ENCODE peak calls at places on chromosomes 2 and 18, in eight cellular contexts. X is prostate gland, N is HCT116, L is transverse colon, W is GM12878, I is K562, B is stomach, R is HL-60. G is an unnamed sample.

GRCh38 chr2:212990697-212991096 is 160.7 kb downstream of the IKZF2 start:
- DNase-seq in X (no peak), N (no peak), L (no peak), W (no peak), I (no peak), B (no peak), R (no peak), G (no peak)

GRCh38 chr18:23982154-23983071 is 32.1 kb upstream of the TTC39C start:
- DNase-seq in X (no peak), N (no peak), L (peak; percentile 48), W (no peak), I (no peak), B (no peak), R (no peak), G (peak; percentile 85)

GRCh38 chr18:23177433-23178072 is 42.3 kb downstream of the CABLES1 start:
- DNase-seq in X (no peak), N (no peak), L (no peak), W (no peak), I (no peak), B (no peak), R (no peak), G (no peak)

GRCh38 chr2:65599693-65600092 is 167.3 kb upstream of the SPRED2 start:
- DNase-seq in X (no peak), N (no peak), L (no peak), W (no peak), I (no peak), B (no peak), R (no peak), G (no peak)

GRCh38 chr2:2681611-2682295 is 350.7 kb upstream of the MYT1L start:
- DNase-seq in X (no peak), N (no peak), L (no peak), W (no peak), I (no peak), B (no peak), R (no peak), G (no peak)

GRCh38 chr2:231707625-231708049 is 688 bp upstream of the PTMA start:
- DNase-seq in X (peak; percentile 67), N (peak; percentile 36), L (no peak), W (no peak), I (no peak), B (no peak), R (no peak), G (no peak)

GRCh38 chr2:238635637-238636036 is 208.9 kb downstream of the ASB1 start:
- DNase-seq in X (no peak), N (no peak), L (no peak), W (no peak), I (no peak), B (no peak), R (no peak), G (peak; percentile 76)

GRCh38 chr2:104582471-104582870 is 271.4 kb upstream of the POU3F3 start:
- DNase-seq in X (peak; percentile 43), N (no peak), L (no peak), W (no peak), I (no peak), B (no peak), R (no peak), G (no peak)

GRCh38 chr2:207929923-207930322 is 95.4 kb downstream of the PLEKHM3 start:
- DNase-seq in X (peak; percentile 22), N (no peak), L (peak; percentile 26), W (no peak), I (no peak), B (no peak), R (no peak), G (no peak)

GRCh38 chr2:137183206-137183605 is 417.9 kb downstream of the THSD7B start:
- DNase-seq in X (no peak), N (no peak), L (no peak), W (no peak), I (no peak), B (no peak), R (no peak), G (no peak)

GRCh38 chr2:218998414-218999002 is 5.3 kb upstream of the CRYBA2 start:
- DNase-seq in X (no peak), N (no peak), L (no peak), W (no peak), I (no peak), B (no peak), R (no peak), G (no peak)

GRCh38 chr2:218996937-218997336 is 3.7 kb upstream of the CRYBA2 start:
- DNase-seq in X (peak; percentile 64), N (no peak), L (no peak), W (no peak), I (no peak), B (peak; percentile 57), R (no peak), G (no peak)

GRCh38 chr2:218995561-218995960 is 2.3 kb upstream of the CRYBA2 start:
- DNase-seq in X (no peak), N (no peak), L (no peak), W (no peak), I (no peak), B (no peak), R (no peak), G (no peak)

GRCh38 chr2:218997730-218998129 is 4.5 kb upstream of the CRYBA2 start:
- DNase-seq in X (no peak), N (no peak), L (no peak), W (no peak), I (peak; percentile 33), B (no peak), R (no peak), G (no peak)

DNA sequence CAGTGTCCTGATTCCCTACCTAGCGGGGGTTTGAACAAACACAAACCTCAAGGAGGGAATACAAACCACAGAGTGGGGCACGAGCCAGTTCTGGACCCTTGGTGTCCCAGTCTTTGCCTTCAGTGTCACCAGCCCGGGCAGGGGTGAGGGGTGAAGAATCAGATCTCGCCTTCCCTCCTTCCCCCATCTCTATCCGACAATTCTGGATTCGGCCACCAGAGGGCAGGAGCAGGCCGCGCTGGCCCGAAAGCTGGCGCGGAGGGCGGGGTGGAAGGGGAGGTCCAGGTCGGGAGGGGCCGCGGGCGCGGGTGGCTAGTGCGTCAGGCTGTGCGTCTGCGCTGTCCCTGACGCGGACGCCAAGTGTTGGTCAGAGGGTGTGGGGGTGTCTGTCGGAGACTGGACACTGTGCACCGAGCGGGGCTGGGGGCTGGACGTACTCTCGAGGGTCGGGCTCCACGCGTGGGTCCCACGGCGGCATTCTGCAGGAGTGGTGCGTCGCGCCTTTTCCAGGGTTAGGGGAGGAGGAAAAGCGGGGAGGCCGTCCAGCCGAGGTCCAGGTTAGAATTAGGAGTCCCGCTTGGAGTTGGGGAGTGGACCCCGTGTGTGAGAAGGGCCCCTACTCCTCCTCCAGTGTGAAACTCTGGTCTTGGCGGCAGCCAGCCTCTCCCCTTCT is 2.9 kb upstream of the CRYBA2 start:
- DNase-seq in X (peak; percentile 87), N (peak; percentile 67), L (peak; percentile 93), W (no peak), I (peak; percentile 92), B (peak; percentile 95), R (peak; percentile 41), G (peak; percentile 94)
- H3K4me3 ChIP-seq in X (peak overlapping the region; percentile 22), N (peak overlapping the region; percentile 57), L (no peak overlapping the region), W (no peak overlapping the region), I (peak overlapping the region; percentile 51), B (peak overlapping the region; percentile 45), R (no peak overlapping the region), G (peak overlapping the region; percentile 28)

DNA sequence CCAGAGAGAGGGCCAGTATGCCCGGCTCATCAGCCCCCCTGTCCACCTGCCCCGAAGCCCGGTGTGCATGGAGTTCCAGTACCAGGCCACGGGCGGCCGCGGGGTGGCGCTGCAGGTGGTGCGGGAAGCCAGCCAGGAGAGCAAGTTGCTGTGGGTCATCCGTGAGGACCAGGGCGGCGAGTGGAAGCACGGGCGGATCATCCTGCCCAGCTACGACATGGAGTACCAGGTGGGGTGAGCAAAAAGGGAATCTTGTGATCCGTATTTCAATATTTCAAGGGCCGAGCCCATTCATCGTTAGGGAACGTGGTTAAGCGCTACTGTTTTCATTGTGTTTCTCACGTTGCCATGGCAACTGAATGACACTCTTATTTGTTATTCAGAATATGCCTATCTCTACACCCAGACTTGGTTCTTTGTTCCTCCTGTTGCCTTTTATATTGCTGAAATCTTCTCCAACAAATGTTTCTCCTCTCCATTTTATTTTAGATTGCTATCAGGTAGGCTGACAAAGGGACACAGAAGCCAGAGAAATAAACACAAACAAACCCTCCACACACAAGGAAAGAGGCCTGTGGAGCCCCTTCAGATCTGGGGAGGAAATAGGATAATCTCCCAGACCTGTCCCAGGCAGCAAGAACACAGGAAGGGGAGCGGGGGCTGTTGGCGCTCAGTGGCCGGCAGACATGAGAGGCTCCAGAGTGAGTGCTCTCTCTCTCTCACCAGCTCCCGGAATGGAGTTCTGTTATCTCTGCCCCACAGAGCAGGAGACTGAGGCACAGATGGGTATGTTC is 81.6 kb downstream of the NRP2 start:
- DNase-seq in X (no peak), N (no peak), L (peak; percentile 72), W (no peak), I (peak; percentile 55), B (peak; percentile 50), R (peak; percentile 6), G (peak; percentile 89)
- TF ChIP-seq POLR2AphosphoS5 in X (no peak), N (no peak), L (peak; percentile 18), W (no peak), I (no peak), B (no peak), R (no peak), G (peak; percentile 73)

GRCh38 chr2:11680181-11680900 is 10.3 kb upstream of the NTSR2 start:
- DNase-seq in X (no peak), N (no peak), L (no peak), W (no peak), I (no peak), B (peak; percentile 29), R (no peak), G (peak; percentile 55)

GRCh38 chr2:11682590-11682915 is 12.6 kb upstream of the NTSR2 start:
- DNase-seq in X (no peak), N (no peak), L (no peak), W (no peak), I (no peak), B (peak; percentile 1), R (no peak), G (peak; percentile 1)

GRCh38 chr2:11679491-11680130 is 9.6 kb upstream of the NTSR2 start:
- DNase-seq in X (no peak), N (no peak), L (no peak), W (no peak), I (no peak), B (peak; percentile 24), R (no peak), G (peak; percentile 56)

GRCh38 chr2:11681722-11682589 is 12.0 kb upstream of the NTSR2 start:
- DNase-seq in X (peak; percentile 29), N (peak; percentile 19), L (peak; percentile 36), W (no peak), I (peak; percentile 89), B (peak; percentile 57), R (no peak), G (peak; percentile 53)

GRCh38 chr2:11680901-11681721 is 11.1 kb upstream of the NTSR2 start:
- DNase-seq in X (no peak), N (no peak), L (no peak), W (no peak), I (no peak), B (peak; percentile 9), R (no peak), G (peak; percentile 15)
- H3K4me3 ChIP-seq in X (no peak overlapping the region), N (no peak overlapping the region), L (no peak overlapping the region), W (no peak overlapping the region), I (no peak overlapping the region), B (no peak overlapping the region), R (no peak overlapping the region), G (no peak overlapping the region)

DNA sequence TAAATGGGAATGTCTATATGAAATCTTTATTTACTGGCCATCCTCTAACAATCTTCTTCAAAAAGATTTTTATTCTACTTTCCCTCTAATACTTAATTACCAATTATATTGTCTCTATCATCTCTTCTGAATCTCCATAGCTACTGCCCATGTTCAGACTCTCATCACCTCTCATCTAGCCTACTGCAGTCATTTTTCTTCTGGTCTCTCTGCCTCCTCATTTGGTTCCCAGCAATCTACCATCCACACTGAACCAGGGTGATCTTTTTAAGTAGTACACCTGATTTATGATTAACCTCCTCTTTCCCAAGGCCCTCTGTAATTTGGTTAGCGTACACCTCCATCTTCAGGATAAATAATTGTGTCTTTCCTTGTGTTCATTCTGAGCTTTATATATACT is 57.6 kb downstream of the NCKAP1 start:
- DNase-seq in X (no peak), N (no peak), L (no peak), W (no peak), I (no peak), B (no peak), R (no peak), G (no peak)
- TF ChIP-seq POLR2AphosphoS5 in X (no peak), N (no peak), L (no peak), W (no peak), I (no peak), B (no peak), R (no peak), G (no peak)

G was measured in sigmoid colon.